ENCODE peak calls at places on chromosomes 7 and 10, in seven cellular contexts. B is kidney glomerular epithelial cell, H is iris pigment epithelial cell, Z is endothelial cell, U is lower leg skin, W is Right ventricle myocardium superior, F is NCI-H1092. Y is an unnamed sample.

GRCh38 chr7:5691536-5692090 is 89.8 kb downstream of the RNF216 start:
- DNase-seq in U (no peak), F (no peak), H (peak; percentile 50), B (no peak), Z (no peak), W (no peak), Y (peak; percentile 27)

GRCh38 chr10:52771534-52772455 is 789 bp downstream of the MBL2 start:
- DNase-seq in Z (no peak), W (no peak), U (no peak), F (no peak), H (no peak), B (peak; percentile 37), Y (peak; percentile 45)

GRCh38 chr7:106309352-106309751 is 24.6 kb upstream of the NAMPT start:
- DNase-seq in H (peak; percentile 9), W (no peak), F (no peak), U (no peak), Z (no peak), B (no peak), Y (no peak)

GRCh38 chr10:113882240-113882639 is 27.8 kb downstream of the NHLRC2 start:
- DNase-seq in Z (no peak), F (no peak), W (no peak), U (no peak), H (no peak), B (no peak), Y (no peak)

GRCh38 chr7:110119883-110120581 is 970.9 kb upstream of the LRRN3 start:
- DNase-seq in F (no peak), U (no peak), W (no peak), Z (no peak), B (no peak), H (peak; percentile 27), Y (peak; percentile 23)

GRCh38 chr7:100974021-100974420 is 4.7 kb downstream of the MUC12 start:
- DNase-seq in U (no peak), F (no peak), Z (no peak), H (peak; percentile 50), W (no peak), B (peak; percentile 30), Y (no peak)

GRCh38 chr7:132836746-132837145 is 245.1 kb downstream of the CHCHD3 start:
- DNase-seq in W (no peak), U (no peak), F (no peak), B (peak; percentile 62), H (peak; percentile 73), Z (no peak), Y (no peak)

GRCh38 chr10:14481752-14482151 is 151.0 kb upstream of the FRMD4A start:
- DNase-seq in B (no peak), F (no peak), U (peak; percentile 34), H (no peak), W (no peak), Z (no peak), Y (peak; percentile 59)

GRCh38 chr10:29748109-29748650 is 113.4 kb upstream of the SVIL start:
- DNase-seq in W (no peak), U (no peak), Z (no peak), B (no peak), F (no peak), H (no peak), Y (no peak)

GRCh38 chr7:106260136-106260561 is 24.6 kb downstream of the NAMPT start:
- DNase-seq in W (no peak), Z (no peak), F (no peak), B (no peak), H (no peak), U (no peak), Y (peak; percentile 69)

GRCh38 chr7:100102950-100103840 is 1.8 kb downstream of the AP4M1 start:
- DNase-seq in W (no peak), U (no peak), Z (no peak), B (no peak), F (no peak), H (peak; percentile 99), Y (peak; percentile 93)

GRCh38 chr10:5911670-5912069 is 21.6 kb downstream of the FBH1 start:
- DNase-seq in F (no peak), Z (no peak), W (no peak), H (no peak), B (no peak), U (no peak), Y (no peak)

GRCh38 chr10:32379314-32379949 is 32.5 kb upstream of the EPC1 start:
- DNase-seq in W (no peak), F (peak; percentile 37), H (peak; percentile 75), B (peak; percentile 94), U (no peak), Z (peak; percentile 18), Y (peak; percentile 73)

GRCh38 chr10:13448216-13448615 is 80.6 kb downstream of the BEND7 start:
- DNase-seq in B (no peak), F (no peak), W (no peak), Z (no peak), H (peak; percentile 74), U (no peak), Y (peak; percentile 71)

GRCh38 chr7:140638311-140638791 is 2.3 kb downstream of the DENND2A start:
- DNase-seq in W (no peak), U (peak; percentile 88), F (no peak), H (peak; percentile 50), B (no peak), Z (no peak), Y (peak; percentile 67)

GRCh38 chr7:113784317-113784716 is 134.5 kb downstream of the PPP1R3A start:
- DNase-seq in B (no peak), Z (no peak), W (no peak), H (no peak), U (no peak), F (no peak), Y (no peak)

Y was measured in astrocyte of the hippocampus.